ENCODE peak calls at places on chromosome X, in six cellular contexts. L is RWPE1; G is right lobe of liver; D is CD4-positive, alpha-beta T cell; H is Peyer's patch; X is stomach. R is an unnamed sample.

GRCh38 chrX:94752434-94753169 is 1078.6 kb downstream of the FAM133A start:
- DNase-seq in X (no peak), L (no peak), D (no peak), G (no peak), H (no peak), R (no peak)

GRCh38 chrX:78514852-78515251 is 144.3 kb downstream of the RTL3 start:
- DNase-seq in X (no peak), L (no peak), H (no peak), G (no peak), D (no peak), R (no peak)

GRCh38 chrX:155544886-155545285 is 67.9 kb downstream of the TMLHE start:
- DNase-seq in L (no peak), H (no peak), G (no peak), X (no peak), D (no peak), R (no peak)

GRCh38 chrX:5681159-5681558 is 547.5 kb downstream of the NLGN4X start:
- DNase-seq in L (no peak), D (no peak), G (no peak), X (no peak), H (no peak), R (no peak)

GRCh38 chrX:46620505-46620904 is 46.9 kb downstream of the CHST7 start:
- DNase-seq in H (no peak), G (no peak), D (no peak), X (no peak), L (no peak), R (no peak)

GRCh38 chrX:64184396-64184795 is 21.1 kb downstream of the AMER1 start:
- DNase-seq in H (no peak), X (no peak), G (no peak), L (no peak), D (no peak), R (no peak)

GRCh38 chrX:2187352-2188115 is 313.2 kb downstream of the DHRSX start:
- DNase-seq in G (no peak), L (no peak), D (no peak), H (no peak), X (no peak), R (no peak)

GRCh38 chrX:83511208-83511607 is 3.1 kb downstream of the POU3F4 start:
- DNase-seq in L (no peak), D (no peak), G (no peak), X (no peak), H (no peak), R (no peak)

GRCh38 chrX:16743604-16744325 is 24.4 kb downstream of the SYAP1 start:
- DNase-seq in X (no peak), H (no peak), L (peak; percentile 2), G (peak; percentile 56), D (no peak), R (no peak)

GRCh38 chrX:133980406-133980805 is 5.0 kb downstream of the GPC3 start:
- DNase-seq in X (no peak), G (no peak), D (no peak), L (no peak), H (no peak), R (no peak)

GRCh38 chrX:15269618-15270521 is at the start of gene ASB9:
- DNase-seq in D (peak; percentile 2), H (no peak), L (peak; percentile 69), X (peak; percentile 71), G (peak; percentile 83), R (no peak)

GRCh38 chrX:96407043-96407442 is 277.6 kb upstream of the DIAPH2 start:
- DNase-seq in H (no peak), G (peak; percentile 71), X (peak; percentile 51), L (peak; percentile 1), D (no peak), R (no peak)

GRCh38 chrX:110132450-110133114 is 129.7 kb downstream of the TMEM164 start:
- DNase-seq in X (no peak), D (no peak), H (no peak), L (no peak), G (no peak), R (no peak)

GRCh38 chrX:108198420-108198819 is 106.8 kb downstream of the ATG4A start:
- DNase-seq in D (no peak), G (no peak), L (no peak), X (no peak), H (no peak), R (no peak)

GRCh38 chrX:51440365-51440764 is 56.0 kb downstream of the NUDT11 start:
- DNase-seq in L (no peak), G (no peak), D (no peak), H (no peak), X (no peak), R (no peak)

GRCh38 chrX:115940888-115941332 is 229.6 kb upstream of the AGTR2 start:
- DNase-seq in X (peak; percentile 88), D (peak; percentile 50), L (no peak), G (peak; percentile 71), H (peak; percentile 43), R (no peak)

GRCh38 chrX:48761674-48762471 is at the start of gene GLOD5:
- DNase-seq in X (peak; percentile 74), G (peak; percentile 64), L (peak; percentile 51), H (no peak), D (no peak), R (no peak)

GRCh38 chrX:153779891-153780677 is 757 bp upstream of the SRPK3 start:
- DNase-seq in H (no peak), D (no peak), G (no peak), X (no peak), L (no peak), R (no peak)

GRCh38 chrX:115344885-115345653 is 55.6 kb downstream of the LUZP4 start:
- DNase-seq in X (peak; percentile 65), D (no peak), G (peak; percentile 89), L (peak; percentile 73), H (no peak), R (peak; percentile 95)

GRCh38 chrX:16114640-16115039 is 8.7 kb upstream of the GRPR start:
- DNase-seq in L (no peak), G (no peak), X (no peak), H (no peak), D (no peak), R (no peak)

GRCh38 chrX:131063613-131064012 is 5.5 kb downstream of the ARHGAP36 start:
- DNase-seq in L (no peak), H (no peak), G (no peak), X (no peak), D (no peak), R (no peak)

GRCh38 chrX:7073336-7073735 is 74.2 kb upstream of the STS start:
- DNase-seq in L (no peak), G (no peak), X (no peak), D (no peak), H (no peak), R (no peak)

GRCh38 chrX:155819525-155819924 is 61.6 kb upstream of the VAMP7 start:
- DNase-seq in L (no peak), G (no peak), X (no peak), H (no peak), D (no peak), R (no peak)

GRCh38 chrX:21907250-21907649 is 33.3 kb upstream of the SMS start:
- DNase-seq in D (no peak), G (no peak), X (no peak), L (no peak), H (no peak), R (no peak)

GRCh38 chrX:77162777-77163176 is 284.4 kb upstream of the FGF16 start:
- DNase-seq in L (no peak), D (no peak), G (no peak), H (no peak), X (no peak), R (no peak)

GRCh38 chrX:58025979-58026378 is 115.7 kb upstream of the ZXDA start:
- DNase-seq in H (peak; percentile 39), L (peak; percentile 2), X (peak; percentile 33), G (no peak), D (no peak), R (no peak)

GRCh38 chrX:63513825-63514574 is 162.9 kb upstream of the SPIN4 start:
- DNase-seq in G (no peak), H (no peak), X (no peak), L (peak; percentile 0), D (no peak), R (no peak)

GRCh38 chrX:119541188-119541587 is 24.0 kb downstream of the STEEP1 start:
- DNase-seq in X (no peak), G (no peak), H (no peak), D (no peak), L (peak; percentile 51), R (no peak)

GRCh38 chrX:84487365-84488353 is 14.6 kb downstream of the HDX start:
- DNase-seq in L (no peak), H (no peak), X (no peak), G (no peak), D (no peak), R (no peak)

GRCh38 chrX:129461801-129462456 is 61.4 kb downstream of the SMARCA1 start:
- DNase-seq in G (no peak), H (no peak), L (no peak), D (no peak), X (no peak), R (no peak)

GRCh38 chrX:129462707-129463106 is 60.6 kb downstream of the SMARCA1 start:
- DNase-seq in H (no peak), L (no peak), D (no peak), X (no peak), G (no peak), R (no peak)
- TF ChIP-seq CTCF in H (peak; percentile 17), L (no peak), D (no peak), X (no peak), G (peak; percentile 35), R (no peak)

GRCh38 chrX:82219129-82219528 is 1017.2 kb downstream of the SH3BGRL start:
- DNase-seq in L (no peak), D (no peak), H (no peak), G (no peak), X (no peak), R (no peak)

GRCh38 chrX:82218361-82218760 is 1016.5 kb downstream of the SH3BGRL start:
- DNase-seq in L (peak; percentile 0), D (no peak), G (no peak), H (no peak), X (no peak), R (no peak)
- TF ChIP-seq CTCF in L (no peak), D (no peak), G (peak; percentile 64), H (no peak), X (no peak), R (peak; percentile 24)

DNA sequence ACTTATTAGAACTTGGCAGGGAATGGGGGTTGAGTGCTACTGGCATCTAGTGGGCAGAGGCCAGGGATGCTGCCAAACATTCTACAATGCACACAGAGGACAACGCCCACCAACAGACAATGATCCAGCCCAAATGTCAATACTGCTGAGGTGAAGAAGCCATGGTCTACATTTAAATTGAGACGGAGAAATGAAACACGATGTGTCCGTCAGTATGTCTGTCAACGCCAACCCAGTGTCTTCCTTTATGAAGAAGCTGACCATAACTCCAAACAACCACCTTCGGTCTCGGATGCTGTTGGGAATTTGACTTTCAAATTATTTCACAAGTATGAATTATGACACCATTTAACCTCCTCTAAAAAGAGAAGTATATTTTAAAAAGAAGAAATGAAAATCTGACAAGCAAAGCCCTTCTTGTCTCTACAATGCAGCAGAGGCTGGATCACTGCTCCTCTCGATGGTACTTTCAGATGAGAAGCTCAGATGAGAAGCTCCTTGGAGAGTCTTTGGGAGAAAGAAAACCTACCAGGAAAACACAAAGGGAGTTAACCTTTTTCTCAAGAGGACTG is 123.7 kb upstream of the MAP3K15 start:
- DNase-seq in G (no peak), L (no peak), X (no peak), D (no peak), H (no peak), R (no peak)
- TF ChIP-seq CTCF in G (no peak), L (no peak), X (no peak), D (no peak), H (no peak), R (no peak)

GRCh38 chrX:8672176-8672575 is 59.8 kb downstream of the ANOS1 start:
- DNase-seq in D (no peak), H (no peak), G (no peak), X (no peak), L (no peak), R (no peak)
- TF ChIP-seq CTCF in D (no peak), H (no peak), G (no peak), X (no peak), L (no peak), R (no peak)

GRCh38 chrX:12447448-12448154 is 309.3 kb downstream of the FRMPD4 start:
- DNase-seq in L (peak; percentile 63), H (no peak), X (no peak), D (no peak), G (no peak), R (no peak)
- TF ChIP-seq CTCF in L (no peak), H (no peak), X (no peak), D (no peak), G (no peak), R (no peak)

R was measured in ascending aorta.